ENCODE peak calls at places on chromosome 9, in five cellular contexts. One of them, this sample, is unnamed.

GRCh38 chr9:123686131-123686848 is 243.6 kb downstream of the DENND1A start:
- DNase-seq in uterus: no peak
- DNase-seq in stimulated activated naive B cell treated with anti-CD40 and anti-IgM and Interleukin-4, amounts not matched to agents 10 μg/mL and 1 μg/mL and 100 μg/mL, for 72 hours: no peak
- DNase-seq in AG04450: no peak
- DNase-seq in Panc1: no peak
- DNase-seq in this sample: peak; percentile 64

GRCh38 chr9:134983506-134984371 is 66.0 kb upstream of the FCN1 start:
- DNase-seq in uterus: no peak
- DNase-seq in stimulated activated naive B cell treated with anti-CD40 and anti-IgM and Interleukin-4, amounts not matched to agents 10 μg/mL and 1 μg/mL and 100 μg/mL, for 72 hours: no peak
- DNase-seq in AG04450: no peak
- DNase-seq in Panc1: no peak
- DNase-seq in this sample: no peak

GRCh38 chr9:11338130-11338529 is 725.3 kb upstream of the PTPRD start:
- DNase-seq in uterus: no peak
- DNase-seq in stimulated activated naive B cell treated with anti-CD40 and anti-IgM and Interleukin-4, amounts not matched to agents 10 μg/mL and 1 μg/mL and 100 μg/mL, for 72 hours: no peak
- DNase-seq in AG04450: no peak
- DNase-seq in Panc1: no peak
- DNase-seq in this sample: no peak

GRCh38 chr9:131593255-131593820 is 48.0 kb downstream of the PRRT1B start:
- DNase-seq in uterus: no peak
- DNase-seq in stimulated activated naive B cell treated with anti-CD40 and anti-IgM and Interleukin-4, amounts not matched to agents 10 μg/mL and 1 μg/mL and 100 μg/mL, for 72 hours: no peak
- DNase-seq in AG04450: no peak
- DNase-seq in Panc1: no peak
- DNase-seq in this sample: peak; percentile 41

GRCh38 chr9:14271078-14271673 is 42.8 kb downstream of the NFIB start:
- DNase-seq in uterus: peak; percentile 91
- DNase-seq in stimulated activated naive B cell treated with anti-CD40 and anti-IgM and Interleukin-4, amounts not matched to agents 10 μg/mL and 1 μg/mL and 100 μg/mL, for 72 hours: no peak
- DNase-seq in AG04450: peak; percentile 59
- DNase-seq in Panc1: no peak
- DNase-seq in this sample: peak; percentile 92

GRCh38 chr9:89422151-89422918 is 75.6 kb downstream of the SEMA4D start:
- DNase-seq in uterus: no peak
- DNase-seq in stimulated activated naive B cell treated with anti-CD40 and anti-IgM and Interleukin-4, amounts not matched to agents 10 μg/mL and 1 μg/mL and 100 μg/mL, for 72 hours: peak; percentile 53
- DNase-seq in AG04450: peak; percentile 16
- DNase-seq in Panc1: no peak
- DNase-seq in this sample: no peak

GRCh38 chr9:111566234-111566633 is 33.2 kb downstream of the PTGR1 start:
- DNase-seq in uterus: no peak
- DNase-seq in stimulated activated naive B cell treated with anti-CD40 and anti-IgM and Interleukin-4, amounts not matched to agents 10 μg/mL and 1 μg/mL and 100 μg/mL, for 72 hours: no peak
- DNase-seq in AG04450: no peak
- DNase-seq in Panc1: no peak
- DNase-seq in this sample: no peak

GRCh38 chr9:93599571-93600403 is 23.4 kb downstream of the PHF2 start:
- DNase-seq in uterus: no peak
- DNase-seq in stimulated activated naive B cell treated with anti-CD40 and anti-IgM and Interleukin-4, amounts not matched to agents 10 μg/mL and 1 μg/mL and 100 μg/mL, for 72 hours: no peak
- DNase-seq in AG04450: no peak
- DNase-seq in Panc1: no peak
- DNase-seq in this sample: no peak

GRCh38 chr9:32423371-32423770 is 38.9 kb downstream of the ACO1 start:
- DNase-seq in uterus: no peak
- DNase-seq in stimulated activated naive B cell treated with anti-CD40 and anti-IgM and Interleukin-4, amounts not matched to agents 10 μg/mL and 1 μg/mL and 100 μg/mL, for 72 hours: no peak
- DNase-seq in AG04450: peak; percentile 44
- DNase-seq in Panc1: no peak
- DNase-seq in this sample: peak; percentile 90

GRCh38 chr9:1747568-1747967 is 267.6 kb upstream of the SMARCA2 start:
- DNase-seq in uterus: no peak
- DNase-seq in stimulated activated naive B cell treated with anti-CD40 and anti-IgM and Interleukin-4, amounts not matched to agents 10 μg/mL and 1 μg/mL and 100 μg/mL, for 72 hours: no peak
- DNase-seq in AG04450: no peak
- DNase-seq in Panc1: no peak
- DNase-seq in this sample: no peak

GRCh38 chr9:128011071-128011817 is 30.5 kb upstream of the EEIG1 start:
- DNase-seq in uterus: no peak
- DNase-seq in stimulated activated naive B cell treated with anti-CD40 and anti-IgM and Interleukin-4, amounts not matched to agents 10 μg/mL and 1 μg/mL and 100 μg/mL, for 72 hours: no peak
- DNase-seq in AG04450: no peak
- DNase-seq in Panc1: no peak
- DNase-seq in this sample: no peak

GRCh38 chr9:77876091-77876490 is 155.5 kb downstream of the GNAQ start:
- DNase-seq in uterus: no peak
- DNase-seq in stimulated activated naive B cell treated with anti-CD40 and anti-IgM and Interleukin-4, amounts not matched to agents 10 μg/mL and 1 μg/mL and 100 μg/mL, for 72 hours: no peak
- DNase-seq in AG04450: no peak
- DNase-seq in Panc1: no peak
- DNase-seq in this sample: no peak

GRCh38 chr9:105142406-105143092 is 101.9 kb upstream of the SLC44A1 start:
- DNase-seq in uterus: no peak
- DNase-seq in stimulated activated naive B cell treated with anti-CD40 and anti-IgM and Interleukin-4, amounts not matched to agents 10 μg/mL and 1 μg/mL and 100 μg/mL, for 72 hours: no peak
- DNase-seq in AG04450: no peak
- DNase-seq in Panc1: no peak
- DNase-seq in this sample: peak; percentile 90